ENCODE peak calls at places on chromosomes 12 and 14, in four cellular contexts. P is tibial nerve; I is RWPE1; X is CD8-positive, alpha-beta memory T cell. G is an unnamed sample.

GRCh38 chr12:106226884-106227640 is 20.8 kb downstream of the CKAP4 start:
- DNase-seq in P (no peak), I (peak), X (peak), G (peak)

GRCh38 chr12:130636370-130636769 is 79.7 kb downstream of the RIMBP2 start:
- DNase-seq in P (no peak), I (no peak), X (no peak), G (no peak)

GRCh38 chr12:120399531-120399930 is 30.6 kb upstream of the MSI1 start:
- DNase-seq in P (no peak), I (no peak), X (no peak), G (no peak)

GRCh38 chr12:26870491-26871419 is 37.8 kb upstream of the ITPR2 start:
- DNase-seq in P (no peak), I (no peak), X (no peak), G (no peak)

GRCh38 chr12:131131077-131131807 is 177.5 kb downstream of the ADGRD1 start:
- DNase-seq in P (no peak), I (no peak), X (no peak), G (no peak)

GRCh38 chr12:100987552-100988277 is 193.1 kb downstream of the ANO4 start:
- DNase-seq in P (no peak), I (peak), X (no peak), G (no peak)

GRCh38 chr14:73753887-73754880 is 40.0 kb upstream of the PNMA1 start:
- DNase-seq in P (no peak), I (no peak), X (no peak), G (no peak)

GRCh38 chr12:5587701-5588100 is 155.8 kb downstream of the NTF3 start:
- DNase-seq in P (no peak), I (no peak), X (no peak), G (no peak)

GRCh38 chr12:28879379-28879778 is 269.7 kb upstream of the FAR2 start:
- DNase-seq in P (no peak), I (no peak), X (no peak), G (no peak)

GRCh38 chr12:62625238-62625637 is 158.6 kb downstream of the MON2 start:
- DNase-seq in P (no peak), I (no peak), X (no peak), G (no peak)

GRCh38 chr12:50314629-50315312 is 31.5 kb upstream of the LIMA1 start:
- DNase-seq in P (no peak), I (peak), X (peak), G (no peak)

GRCh38 chr14:106372870-106373657 is 846.7 kb downstream of the TMEM121 start:
- DNase-seq in P (no peak), I (peak), X (peak), G (no peak)

GRCh38 chr12:120642806-120643205 is 2.4 kb downstream of the CABP1 start:
- DNase-seq in P (no peak), I (no peak), X (no peak), G (no peak)

GRCh38 chr12:92582466-92582865 is 120.3 kb upstream of the PLEKHG7 start:
- DNase-seq in P (no peak), I (no peak), X (no peak), G (no peak)

GRCh38 chr14:95545769-95546168 is 10.9 kb downstream of the GLRX5 start:
- DNase-seq in P (no peak), I (peak), X (no peak), G (no peak)

GRCh38 chr14:61889914-61890351 is 127.7 kb downstream of the SNAPC1 start:
- DNase-seq in P (no peak), I (no peak), X (peak), G (no peak)

GRCh38 chr12:6868211-6869048 is 1.1 kb downstream of the TPI1 start:
- DNase-seq in P (no peak), I (no peak), X (no peak), G (peak)

GRCh38 chr14:95128140-95128539 is 29.2 kb downstream of the DICER1 start:
- DNase-seq in P (no peak), I (no peak), X (no peak), G (no peak)

GRCh38 chr12:67068204-67068731 is 200.9 kb upstream of the CAND1 start:
- DNase-seq in P (no peak), I (no peak), X (no peak), G (no peak)

GRCh38 chr12:470133-470532 is 10.4 kb downstream of the B4GALNT3 start:
- DNase-seq in P (no peak), I (no peak), X (no peak), G (no peak)

GRCh38 chr12:131620946-131621681 is 89.8 kb upstream of the SFSWAP start:
- DNase-seq in P (no peak), I (no peak), X (no peak), G (no peak)

GRCh38 chr12:70645494-70646317 is 8.5 kb upstream of the PTPRB start:
- DNase-seq in P (no peak), I (peak), X (no peak), G (peak)

GRCh38 chr12:18171571-18171970 is 81.6 kb upstream of the RERGL start:
- DNase-seq in P (no peak), I (no peak), X (no peak), G (no peak)

GRCh38 chr14:55306938-55307589 is 35.8 kb downstream of the FBXO34 start:
- DNase-seq in P (no peak), I (no peak), X (no peak), G (no peak)

GRCh38 chr14:68144051-68144681 is 324.6 kb downstream of the RAD51B start:
- DNase-seq in P (no peak), I (no peak), X (no peak), G (peak)

GRCh38 chr12:79000501-79000900 is 135.9 kb downstream of the SYT1 start:
- DNase-seq in P (no peak), I (no peak), X (no peak), G (no peak)

GRCh38 chr12:96902076-96902475 is 5.0 kb upstream of the NEDD1 start:
- DNase-seq in P (no peak), I (no peak), X (no peak), G (no peak)

GRCh38 chr12:105948331-105948730 is 190.4 kb downstream of the NUAK1 start:
- DNase-seq in P (no peak), I (no peak), X (no peak), G (no peak)

GRCh38 chr12:31362115-31362758 is 36.3 kb upstream of the SINHCAF start:
- DNase-seq in P (no peak), I (no peak), X (no peak), G (no peak)

GRCh38 chr12:55619352-55620138 is 17.1 kb upstream of the OR10P1 start:
- DNase-seq in P (no peak), I (peak), X (peak), G (no peak)

GRCh38 chr14:72926292-72927028 is at the start of gene DCAF4:
- DNase-seq in P (peak), I (peak), X (peak), G (peak)

GRCh38 chr12:69630191-69630590 is 19.5 kb upstream of the LRRC10 start:
- DNase-seq in P (no peak), I (peak), X (no peak), G (no peak)

GRCh38 chr14:90453401-90453951 is 56.6 kb downstream of the CALM1 start:
- DNase-seq in P (no peak), I (no peak), X (no peak), G (no peak)

GRCh38 chr14:94689218-94689984 is 77.2 kb downstream of the SERPINA3 start:
- DNase-seq in P (peak), I (peak), X (no peak), G (no peak)

GRCh38 chr14:85425507-85425906 is 104.4 kb upstream of the FLRT2 start:
- DNase-seq in P (no peak), I (no peak), X (no peak), G (no peak)

GRCh38 chr12:84995646-84996045 is 40.4 kb downstream of the TSPAN19 start:
- DNase-seq in P (no peak), I (peak), X (no peak), G (no peak)

GRCh38 chr12:131947482-131948027 is 2.2 kb upstream of the EP400 start:
- DNase-seq in P (no peak), I (no peak), X (no peak), G (no peak)

GRCh38 chr14:93299831-93300230 is 33.0 kb downstream of the BTBD7 start:
- DNase-seq in P (no peak), I (no peak), X (no peak), G (no peak)
- H3K27ac ChIP-seq in P (no peak), I (no peak), X (no peak), G (no peak)

DNA sequence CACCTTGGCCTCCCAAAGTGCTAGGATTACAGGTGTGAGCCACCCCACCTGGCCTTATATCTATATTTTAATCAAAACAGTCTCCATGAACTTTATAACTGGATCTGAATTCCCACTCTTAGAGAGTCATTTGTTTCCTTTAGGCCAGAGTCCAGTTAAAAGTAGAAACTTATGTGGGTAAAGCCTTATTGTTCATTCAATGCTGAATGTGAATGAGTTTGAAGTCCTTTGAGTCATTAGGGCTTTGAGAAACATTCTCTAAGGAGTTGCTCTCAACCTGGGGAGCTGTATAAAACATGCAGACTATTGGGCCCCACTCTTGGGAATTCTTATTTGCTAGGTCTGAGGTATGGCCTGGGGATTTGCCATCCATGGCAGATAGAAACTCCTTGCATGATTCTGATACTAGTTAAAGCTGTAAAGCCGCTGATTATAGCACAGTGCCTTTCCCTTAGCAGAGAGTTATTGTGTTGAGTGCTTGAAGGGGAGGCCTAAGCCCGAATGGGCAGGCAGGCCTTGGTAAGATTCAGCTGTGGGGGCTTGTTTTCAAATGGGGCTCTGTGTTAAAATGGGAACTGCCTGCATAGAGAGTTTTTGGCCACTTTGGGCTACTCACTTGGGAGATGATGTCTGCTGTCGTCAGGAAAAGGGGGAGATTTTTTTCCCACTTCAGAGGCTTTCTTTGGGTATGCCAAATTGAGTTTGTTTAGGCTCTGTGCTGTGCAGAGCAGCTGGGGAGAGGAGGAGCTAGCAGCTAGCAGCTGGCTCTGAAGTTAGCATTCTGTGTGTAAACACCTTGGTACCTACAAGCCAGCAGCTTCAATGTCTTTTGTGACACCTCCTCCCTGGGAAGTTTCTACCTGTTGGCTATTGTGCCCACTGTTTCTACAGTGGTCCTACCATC is 117.5 kb downstream of the DACT1 start:
- DNase-seq in P (no peak), I (no peak), X (no peak), G (no peak)
- H3K27ac ChIP-seq in P (peak), I (no peak), X (no peak), G (no peak)

GRCh38 chr14:52607061-52607460 is 54.4 kb downstream of the GPR137C start:
- DNase-seq in P (no peak), I (no peak), X (no peak), G (no peak)

GRCh38 chr14:52609445-52610044 is 56.9 kb downstream of the GPR137C start:
- DNase-seq in P (no peak), I (no peak), X (no peak), G (no peak)

GRCh38 chr14:52610187-52610586 is 57.6 kb downstream of the GPR137C start:
- DNase-seq in P (no peak), I (no peak), X (no peak), G (no peak)
- H3K27ac ChIP-seq in P (no peak), I (no peak), X (no peak), G (no peak)

DNA sequence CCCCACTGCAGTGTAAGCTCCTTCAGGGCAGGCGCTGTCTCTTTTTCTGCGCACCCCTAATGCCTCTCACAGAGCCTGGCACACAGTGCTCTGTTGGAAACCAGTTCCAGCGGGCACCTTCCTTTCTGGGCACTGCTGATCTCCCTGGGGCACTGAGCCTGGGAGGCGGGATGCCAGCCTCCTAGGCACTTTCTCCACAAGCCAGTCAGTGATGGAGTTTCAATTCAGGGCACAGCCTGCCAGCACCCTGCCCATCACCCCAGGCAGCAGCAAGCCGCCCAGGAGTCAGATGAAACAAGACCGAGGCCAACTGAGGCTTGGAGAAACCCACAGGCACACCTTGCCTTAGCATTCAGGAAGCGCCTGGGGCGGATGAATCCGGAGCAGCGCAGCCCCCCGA is 5.7 kb upstream of the CTDSP2 start:
- DNase-seq in P (no peak), I (no peak), X (no peak), G (peak)
- H3K27ac ChIP-seq in P (peak), I (no peak), X (no peak), G (peak)

DNA sequence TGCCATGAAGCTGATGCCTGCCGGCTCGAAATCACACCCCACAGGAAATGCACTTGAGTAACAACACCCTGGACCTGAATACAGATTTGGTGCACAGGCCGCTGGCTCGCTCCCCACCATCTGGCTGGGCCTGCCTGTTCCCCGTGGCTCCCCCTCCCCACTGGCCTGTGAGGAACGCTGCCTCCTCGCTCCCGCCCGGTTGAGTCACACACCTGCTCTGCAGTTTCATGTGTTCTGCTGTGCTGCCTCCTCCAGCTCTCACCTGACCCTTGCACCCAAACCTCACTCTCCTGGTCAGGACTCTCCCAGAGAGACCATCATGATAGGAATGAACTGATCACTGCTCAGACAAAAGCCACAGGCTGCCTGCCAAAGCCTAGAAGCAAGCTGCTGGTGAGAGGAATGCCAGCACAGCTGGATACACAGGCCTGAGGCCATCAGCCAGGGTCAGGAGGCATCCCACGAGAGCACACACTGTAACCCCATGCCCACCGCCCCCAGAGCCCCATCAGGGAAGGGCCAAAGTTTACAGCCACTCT is 3.8 kb upstream of the SIVA1 start:
- DNase-seq in P (peak), I (peak), X (no peak), G (peak)
- H3K27ac ChIP-seq in P (peak), I (peak), X (no peak), G (peak)

GRCh38 chr14:75607044-75607443 is 28.6 kb downstream of the FLVCR2 start:
- DNase-seq in P (no peak), I (no peak), X (no peak), G (no peak)

GRCh38 chr14:75605916-75606315 is 27.5 kb downstream of the FLVCR2 start:
- DNase-seq in P (no peak), I (no peak), X (no peak), G (no peak)

GRCh38 chr14:75602527-75602926 is 24.1 kb downstream of the FLVCR2 start:
- DNase-seq in P (no peak), I (no peak), X (no peak), G (no peak)

GRCh38 chr14:75607842-75608640 is 29.6 kb downstream of the FLVCR2 start:
- DNase-seq in P (no peak), I (no peak), X (no peak), G (no peak)

GRCh38 chr14:75604979-75605825 is 26.8 kb downstream of the FLVCR2 start:
- DNase-seq in P (peak), I (no peak), X (no peak), G (no peak)
- H3K27ac ChIP-seq in P (peak), I (no peak), X (no peak), G (no peak)

GRCh38 chr14:59346329-59346728 is 118.9 kb downstream of the GPR135 start:
- DNase-seq in P (no peak), I (no peak), X (no peak), G (no peak)

GRCh38 chr14:59347915-59348314 is 117.3 kb downstream of the GPR135 start:
- DNase-seq in P (no peak), I (no peak), X (no peak), G (no peak)

GRCh38 chr14:59349154-59349772 is 115.9 kb downstream of the GPR135 start:
- DNase-seq in P (no peak), I (no peak), X (no peak), G (no peak)

GRCh38 chr14:59346796-59347510 is 118.2 kb downstream of the GPR135 start:
- DNase-seq in P (no peak), I (no peak), X (no peak), G (no peak)

GRCh38 chr14:59347511-59347900 is 117.7 kb downstream of the GPR135 start:
- DNase-seq in P (no peak), I (peak), X (no peak), G (no peak)
- H3K27ac ChIP-seq in P (peak), I (no peak), X (no peak), G (no peak)

GRCh38 chr12:11773889-11774677 is 124.6 kb downstream of the ETV6 start:
- DNase-seq in P (no peak), I (no peak), X (no peak), G (no peak)
- H3K27ac ChIP-seq in P (no peak), I (no peak), X (no peak), G (no peak)

GRCh38 chr12:121812921-121813896 is 9.4 kb downstream of the SETD1B start:
- DNase-seq in P (no peak), I (no peak), X (no peak), G (no peak)

GRCh38 chr12:121815221-121815620 is 11.4 kb downstream of the SETD1B start:
- DNase-seq in P (no peak), I (no peak), X (no peak), G (no peak)

GRCh38 chr12:121812320-121812871 is 8.6 kb downstream of the SETD1B start:
- DNase-seq in P (peak), I (peak), X (no peak), G (peak)

GRCh38 chr12:121814429-121815119 is 10.8 kb downstream of the SETD1B start:
- DNase-seq in P (no peak), I (no peak), X (no peak), G (no peak)

GRCh38 chr12:121813951-121814350 is 10.1 kb downstream of the SETD1B start:
- DNase-seq in P (no peak), I (no peak), X (no peak), G (no peak)
- H3K27ac ChIP-seq in P (no peak), I (peak), X (no peak), G (no peak)

G was measured in gastrocnemius medialis.